ENCODE peak calls at places on chromosomes 1 and 21, in six cellular contexts. K is MM.1S, O is PC-3, V is GM23338, M is OCI-LY7, Q is GM23248. R is an unnamed sample.

GRCh38 chr1:75673399-75673798 is 51.1 kb upstream of the ACADM start:
- DNase-seq in K (no peak), O (no peak), V (no peak), M (no peak), Q (no peak), R (no peak)

GRCh38 chr1:201295346-201295745 is 12.0 kb downstream of the PKP1 start:
- DNase-seq in K (no peak), O (no peak), V (no peak), M (no peak), Q (peak; percentile 28), R (no peak)

GRCh38 chr1:223815865-223816264 is 29.9 kb downstream of the TP53BP2 start:
- DNase-seq in K (no peak), O (peak; percentile 92), V (no peak), M (no peak), Q (peak; percentile 43), R (no peak)

GRCh38 chr1:245621589-245621988 is 466.8 kb downstream of the KIF26B start:
- DNase-seq in K (no peak), O (peak; percentile 11), V (no peak), M (no peak), Q (peak; percentile 4), R (no peak)

GRCh38 chr1:4658643-4659042 is 4.2 kb downstream of the AJAP1 start:
- DNase-seq in K (no peak), O (no peak), V (no peak), M (no peak), Q (no peak), R (no peak)

GRCh38 chr1:210053126-210053525 is 115.1 kb downstream of the SYT14 start:
- DNase-seq in K (no peak), O (no peak), V (no peak), M (no peak), Q (no peak), R (no peak)

GRCh38 chr1:32349211-32349708 is 13.0 kb downstream of the FAM229A start:
- DNase-seq in K (no peak), O (no peak), V (no peak), M (no peak), Q (no peak), R (no peak)

GRCh38 chr1:33848205-33848604 is 15.7 kb upstream of the HMGB4 start:
- DNase-seq in K (no peak), O (no peak), V (peak; percentile 13), M (no peak), Q (no peak), R (no peak)

GRCh38 chr21:33039542-33039941 is 13.8 kb downstream of the OLIG2 start:
- DNase-seq in K (no peak), O (no peak), V (peak; percentile 45), M (no peak), Q (no peak), R (no peak)

GRCh38 chr1:184215274-184215925 is 163.9 kb downstream of the TSEN15 start:
- DNase-seq in K (no peak), O (no peak), V (no peak), M (no peak), Q (no peak), R (no peak)
- TF ChIP-seq EZH2phosphoT487 in K (no peak), O (no peak), V (no peak), M (no peak), Q (no peak), R (no peak)

DNA sequence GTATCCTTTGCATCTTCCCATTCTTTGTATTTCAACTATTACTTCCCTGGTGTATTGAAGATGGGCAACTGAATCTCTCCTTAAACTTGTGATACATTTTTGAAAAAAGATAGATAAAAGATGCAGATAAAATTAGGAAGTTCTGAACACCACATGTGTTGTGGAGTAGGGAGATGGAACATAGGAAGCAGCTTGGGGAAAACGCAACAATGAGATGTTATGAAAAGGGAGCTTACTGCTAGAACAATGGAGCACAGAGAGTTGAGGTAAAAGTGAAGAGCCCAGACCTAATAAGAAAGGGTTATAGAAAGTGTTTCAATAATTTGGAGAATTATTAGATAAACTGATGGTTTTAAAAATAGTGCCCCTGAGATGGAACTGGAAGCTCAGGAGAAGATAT is 20.9 kb downstream of the GNAI3 start:
- DNase-seq in K (no peak), O (no peak), V (no peak), M (no peak), Q (no peak), R (no peak)
- H4K20me1 ChIP-seq in K (peaks cover 1% of the 10 kb centered on the region), O (peaks cover 10% of the 10 kb centered on the region), V (peaks cover 16% of the 10 kb centered on the region), M (peaks cover 15% of the 10 kb centered on the region), Q (peaks cover 46% of the 10 kb centered on the region), R (peaks cover 71% of the 10 kb centered on the region)

GRCh38 chr21:43282358-43283120 is 113.7 kb downstream of the CRYAA start:
- DNase-seq in K (no peak), O (no peak), V (no peak), M (no peak), Q (no peak), R (no peak)
- TF ChIP-seq EZH2phosphoT487 in K (no peak), O (no peak), V (no peak), M (no peak), Q (no peak), R (no peak)

DNA sequence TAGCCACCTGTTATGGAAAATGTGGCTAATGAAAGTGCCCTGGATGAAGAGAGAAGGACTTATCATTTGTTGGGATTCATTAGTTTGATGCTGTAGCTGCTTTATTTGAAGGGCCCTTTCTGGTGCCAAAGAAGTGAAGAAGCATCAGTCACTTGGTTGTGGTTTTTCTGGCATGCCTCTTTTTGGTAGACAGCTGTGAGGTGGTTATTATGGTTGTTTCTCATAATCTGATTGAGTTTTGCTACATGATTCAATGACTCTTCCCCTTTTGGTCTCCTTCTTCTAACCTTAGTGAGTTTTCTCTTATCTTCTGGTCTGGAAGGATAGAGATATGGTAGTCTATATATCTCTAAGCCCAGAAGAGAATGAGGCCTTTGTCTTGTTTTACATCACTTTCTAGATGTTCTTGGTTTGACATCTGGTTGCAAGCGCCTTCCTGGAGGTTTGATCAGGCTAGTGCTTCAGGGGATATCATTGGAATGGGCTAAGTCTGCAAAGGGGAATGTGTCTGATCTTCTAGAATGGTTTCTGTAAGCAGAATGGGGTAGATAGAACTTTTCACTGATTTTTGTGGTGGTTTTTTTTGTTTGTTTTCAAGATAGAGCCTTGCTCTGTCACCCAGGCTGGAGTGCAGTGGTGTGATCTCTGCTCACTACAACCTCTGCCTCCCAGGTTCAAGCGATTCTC is 26.0 kb downstream of the ARID1A start:
- DNase-seq in K (peak; percentile 36), O (no peak), V (no peak), M (no peak), Q (no peak), R (no peak)
- H4K20me1 ChIP-seq in K (peaks cover 51% of the 10 kb centered on the region), O (peaks cover 43% of the 10 kb centered on the region), V (peaks cover 47% of the 10 kb centered on the region), M (peaks cover 33% of the 10 kb centered on the region), Q (peaks cover 52% of the 10 kb centered on the region), R (peaks cover 100% of the 10 kb centered on the region)

DNA sequence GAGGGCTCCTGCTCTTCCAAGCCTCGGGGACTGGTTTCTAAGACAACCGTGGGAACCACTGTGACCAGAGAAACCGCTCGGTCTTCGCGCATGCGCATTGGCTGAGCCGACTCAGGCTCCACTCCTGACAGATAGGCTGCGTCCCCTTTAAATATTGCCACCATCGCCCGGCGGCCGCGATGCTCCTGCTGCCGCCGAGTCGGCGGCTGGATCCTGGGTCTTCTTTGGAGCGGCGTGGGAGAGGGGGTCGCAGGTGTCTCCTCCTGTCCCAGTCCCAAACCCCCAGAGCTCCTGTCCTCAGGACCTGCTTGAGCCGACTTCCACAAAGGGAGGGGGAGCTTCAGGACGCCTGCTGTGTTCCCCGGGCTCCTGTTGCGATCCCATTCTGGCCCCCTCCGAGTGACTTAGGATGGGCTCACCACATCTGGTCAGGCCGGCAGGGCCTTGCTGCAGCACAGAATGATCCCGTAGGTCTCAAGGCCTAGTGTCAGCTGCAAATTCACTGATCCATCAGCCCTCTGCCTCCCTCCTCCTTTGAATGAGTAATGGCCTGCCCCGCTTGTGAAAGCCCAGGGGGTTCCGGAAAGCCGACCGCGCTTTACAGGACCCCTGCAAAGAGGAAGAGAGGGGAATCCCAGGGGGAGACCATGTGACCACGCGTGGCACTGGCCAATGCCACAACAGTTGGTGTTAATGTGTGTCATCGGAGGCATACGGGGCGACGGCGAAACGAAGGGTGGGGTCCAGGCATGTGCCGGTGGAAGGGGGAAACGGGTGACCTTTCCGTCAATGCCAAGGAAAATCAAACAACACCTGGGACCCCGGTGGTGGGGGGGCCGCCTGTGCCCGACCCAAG is 683.2 kb upstream of the TPTE start:
- DNase-seq in K (no peak), O (peak; percentile 0), V (no peak), M (no peak), Q (no peak), R (peak; percentile 21)
- TF ChIP-seq EZH2phosphoT487 in K (no peak), O (no peak), V (no peak), M (no peak), Q (no peak), R (no peak)

GRCh38 chr1:183074215-183074614 is 51.0 kb downstream of the LAMC1 start:
- DNase-seq in K (no peak), O (no peak), V (no peak), M (no peak), Q (no peak), R (no peak)
- H4K20me1 ChIP-seq in K (no peaks in the 10 kb centered on the region), O (no peaks in the 10 kb centered on the region), V (peaks cover 4% of the 10 kb centered on the region), M (peaks cover 12% of the 10 kb centered on the region), Q (peaks cover 39% of the 10 kb centered on the region), R (peaks cover 3% of the 10 kb centered on the region)

GRCh38 chr1:16070640-16071355 is 2.7 kb downstream of the FAM131C start:
- DNase-seq in K (no peak), O (no peak), V (no peak), M (no peak), Q (no peak), R (no peak)

GRCh38 chr1:16067127-16067768 is 6.2 kb downstream of the FAM131C start:
- DNase-seq in K (no peak), O (no peak), V (peak; percentile 71), M (no peak), Q (no peak), R (peak; percentile 95)

GRCh38 chr1:16066245-16066644 is 7.2 kb downstream of the FAM131C start:
- DNase-seq in K (no peak), O (no peak), V (no peak), M (no peak), Q (no peak), R (no peak)

GRCh38 chr1:16067933-16068332 is 5.5 kb downstream of the FAM131C start:
- DNase-seq in K (no peak), O (no peak), V (no peak), M (no peak), Q (no peak), R (no peak)

GRCh38 chr1:16068356-16069270 is 4.8 kb downstream of the FAM131C start:
- DNase-seq in K (no peak), O (no peak), V (no peak), M (no peak), Q (peak; percentile 83), R (peak; percentile 57)
- TF ChIP-seq EZH2phosphoT487 in K (no peak), O (no peak), V (no peak), M (no peak), Q (no peak), R (no peak)

GRCh38 chr21:43274022-43274945 is 105.5 kb downstream of the CRYAA start:
- DNase-seq in K (no peak), O (no peak), V (no peak), M (no peak), Q (no peak), R (peak; percentile 64)
- H4K20me1 ChIP-seq in K (no peaks in the 10 kb centered on the region), O (no peaks in the 10 kb centered on the region), V (no peaks in the 10 kb centered on the region), M (no peaks in the 10 kb centered on the region), Q (no peaks in the 10 kb centered on the region), R (no peaks in the 10 kb centered on the region)

GRCh38 chr1:974293-974640 is 7.6 kb downstream of the PERM1 start:
- DNase-seq in K (no peak), O (no peak), V (no peak), M (no peak), Q (no peak), R (no peak)
- TF ChIP-seq EZH2phosphoT487 in K (no peak), O (no peak), V (no peak), M (no peak), Q (no peak), R (no peak)

GRCh38 chr1:59215766-59216291 is 81.1 kb upstream of the FGGY start:
- DNase-seq in K (no peak), O (peak; percentile 85), V (no peak), M (no peak), Q (no peak), R (no peak)
- H4K20me1 ChIP-seq in K (no peaks in the 10 kb centered on the region), O (no peaks in the 10 kb centered on the region), V (no peaks in the 10 kb centered on the region), M (no peaks in the 10 kb centered on the region), Q (no peaks in the 10 kb centered on the region), R (no peaks in the 10 kb centered on the region)